ENCODE peak calls at places on chromosomes 11 and 22, in six cellular contexts. Q is brain microvascular endothelial cell, I is lower leg skin, P is HCT116, B is cardiac muscle cell, F is PC-3. Z is an unnamed sample.

GRCh38 chr11:133946541-133947297 is 10.0 kb downstream of the IGSF9B start:
- DNase-seq in Q (no peak), I (no peak), P (no peak), B (no peak), F (no peak), Z (no peak)

GRCh38 chr11:76293189-76293631 is 86.9 kb upstream of the WNT11 start:
- DNase-seq in Q (no peak), I (no peak), P (no peak), B (no peak), F (no peak), Z (peak)

GRCh38 chr11:14269956-14270355 is 89.0 kb downstream of the RRAS2 start:
- DNase-seq in Q (no peak), I (no peak), P (no peak), B (no peak), F (no peak), Z (no peak)

GRCh38 chr11:73290536-73290935 is 17.5 kb upstream of the ARHGEF17 start:
- DNase-seq in Q (no peak), I (no peak), P (no peak), B (no peak), F (no peak), Z (no peak)

GRCh38 chr11:57735655-57736298 is 5.5 kb upstream of the SELENOH start:
- DNase-seq in Q (no peak), I (no peak), P (no peak), B (peak), F (no peak), Z (peak)

GRCh38 chr11:124754710-124755109 is 2.7 kb upstream of the VSIG2 start:
- DNase-seq in Q (no peak), I (no peak), P (no peak), B (no peak), F (no peak), Z (no peak)

GRCh38 chr11:33182246-33182878 is 21.1 kb upstream of the CSTF3 start:
- DNase-seq in Q (no peak), I (no peak), P (no peak), B (no peak), F (no peak), Z (no peak)

GRCh38 chr11:2933376-2934056 is 4.3 kb upstream of the PHLDA2 start:
- DNase-seq in Q (no peak), I (peak), P (peak), B (no peak), F (peak), Z (peak)

GRCh38 chr22:41345807-41346335 is 35.9 kb upstream of the TEF start:
- DNase-seq in Q (no peak), I (no peak), P (no peak), B (no peak), F (no peak), Z (no peak)

GRCh38 chr22:28029201-28029948 is 110.3 kb upstream of the PITPNB start:
- DNase-seq in Q (peak), I (no peak), P (no peak), B (no peak), F (peak), Z (no peak)

GRCh38 chr11:117076941-117077659 is 21.1 kb downstream of the SIK3 start:
- DNase-seq in Q (no peak), I (no peak), P (no peak), B (no peak), F (no peak), Z (peak)

GRCh38 chr11:94537051-94537600 is 6.6 kb upstream of the FUT4 start:
- DNase-seq in Q (peak), I (no peak), P (no peak), B (no peak), F (peak), Z (no peak)

GRCh38 chr11:15683528-15683927 is 568.8 kb downstream of the INSC start:
- DNase-seq in Q (no peak), I (no peak), P (no peak), B (no peak), F (no peak), Z (no peak)

GRCh38 chr11:16945671-16946469 is 68.3 kb downstream of the PLEKHA7 start:
- DNase-seq in Q (peak), I (no peak), P (peak), B (peak), F (peak), Z (peak)

DNA sequence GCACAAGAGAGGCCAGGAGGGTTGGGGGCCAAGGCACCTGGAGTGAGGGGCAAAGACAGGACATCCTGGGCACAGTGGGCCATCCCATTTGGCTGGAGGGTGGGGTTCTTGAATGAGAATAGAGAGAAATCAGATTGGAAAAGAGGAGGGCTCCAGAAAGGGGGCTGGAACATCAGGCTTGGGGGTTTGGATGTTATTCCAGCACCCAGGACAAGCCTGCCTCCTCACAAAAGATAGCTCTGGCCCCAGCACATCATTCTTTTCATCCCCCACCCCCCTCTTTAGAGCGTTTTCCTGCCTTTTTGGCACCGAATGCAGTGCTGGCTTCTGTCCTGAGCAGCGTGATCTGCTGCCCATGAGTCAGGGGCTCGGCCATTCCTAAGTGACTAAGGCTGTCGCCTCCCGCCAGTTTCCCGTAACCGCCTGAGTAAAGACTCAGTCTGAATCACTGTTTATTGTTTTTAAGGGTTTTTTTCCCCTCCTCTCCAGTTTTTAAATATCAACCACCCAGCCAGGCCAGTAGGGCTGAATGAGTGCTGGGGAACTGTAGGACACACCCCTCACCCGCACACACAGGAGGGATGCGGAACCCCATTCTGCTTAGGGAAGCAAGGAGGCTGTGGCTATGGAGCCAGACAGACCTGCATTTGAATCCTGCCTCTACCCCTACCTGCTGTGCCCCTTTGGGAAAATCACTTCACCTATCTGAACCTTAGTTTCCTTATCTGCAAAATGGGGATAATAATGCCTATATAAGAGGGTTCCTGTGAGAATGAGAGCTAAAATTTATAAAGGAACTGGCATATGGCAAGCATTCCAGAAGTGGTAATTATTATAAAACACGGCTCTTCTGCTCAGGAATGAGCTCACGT is 32.4 kb upstream of the NAV2 start:
- DNase-seq in Q (peak), I (peak), P (peak), B (peak), F (peak), Z (no peak)
- TF ChIP-seq CTCF in Q (peak), I (no peak), P (no peak), B (no peak), F (no peak), Z (no peak)

DNA sequence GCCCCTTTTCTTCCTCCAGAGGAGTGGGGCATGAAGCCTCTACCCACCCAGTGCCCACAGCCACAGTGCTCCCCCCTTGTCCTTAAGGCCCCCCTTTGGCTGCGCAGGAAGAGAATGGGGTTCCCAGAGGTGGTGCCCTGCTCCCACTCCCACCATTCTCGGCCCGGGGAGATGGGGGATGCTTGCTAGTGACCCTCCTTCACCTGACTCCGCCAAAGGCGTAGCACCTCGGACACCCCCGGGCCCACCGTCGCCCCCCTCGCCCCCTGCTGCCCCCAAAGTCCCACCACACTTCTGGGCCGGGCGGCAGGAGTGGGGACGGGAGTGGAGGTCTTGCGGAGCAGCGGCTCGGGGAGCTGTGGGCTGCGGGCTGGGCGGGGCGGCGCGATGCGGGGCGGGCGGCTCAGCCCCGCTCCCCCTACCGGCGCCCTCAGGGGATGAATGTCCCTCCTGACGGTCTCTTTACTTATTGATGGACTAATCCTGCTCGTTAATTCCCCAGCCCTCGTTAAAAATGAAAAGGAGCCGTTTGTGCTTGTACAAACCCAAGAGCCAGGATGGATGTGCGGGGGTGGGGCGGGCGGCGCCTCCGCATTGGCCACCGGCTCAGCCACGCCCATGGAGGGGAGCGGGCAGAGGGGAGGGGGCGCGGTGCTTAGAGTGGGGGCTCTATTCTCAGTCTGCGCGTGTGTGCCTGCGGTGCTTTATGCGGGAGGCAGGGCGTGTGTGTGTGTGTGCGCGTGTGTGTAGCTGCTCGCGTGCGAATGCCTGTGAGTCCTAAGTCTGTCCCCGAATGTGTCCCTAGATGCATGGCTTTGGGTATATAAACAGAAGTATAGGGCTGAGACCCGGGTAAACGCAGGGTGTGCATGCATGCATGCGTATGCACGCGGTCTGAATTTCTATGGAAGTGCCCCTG is 25.6 kb downstream of the SYT7 start:
- DNase-seq in Q (no peak), I (no peak), P (no peak), B (peak), F (peak), Z (no peak)
- TF ChIP-seq CTCF in Q (peak), I (no peak), P (no peak), B (peak), F (peak), Z (no peak)

DNA sequence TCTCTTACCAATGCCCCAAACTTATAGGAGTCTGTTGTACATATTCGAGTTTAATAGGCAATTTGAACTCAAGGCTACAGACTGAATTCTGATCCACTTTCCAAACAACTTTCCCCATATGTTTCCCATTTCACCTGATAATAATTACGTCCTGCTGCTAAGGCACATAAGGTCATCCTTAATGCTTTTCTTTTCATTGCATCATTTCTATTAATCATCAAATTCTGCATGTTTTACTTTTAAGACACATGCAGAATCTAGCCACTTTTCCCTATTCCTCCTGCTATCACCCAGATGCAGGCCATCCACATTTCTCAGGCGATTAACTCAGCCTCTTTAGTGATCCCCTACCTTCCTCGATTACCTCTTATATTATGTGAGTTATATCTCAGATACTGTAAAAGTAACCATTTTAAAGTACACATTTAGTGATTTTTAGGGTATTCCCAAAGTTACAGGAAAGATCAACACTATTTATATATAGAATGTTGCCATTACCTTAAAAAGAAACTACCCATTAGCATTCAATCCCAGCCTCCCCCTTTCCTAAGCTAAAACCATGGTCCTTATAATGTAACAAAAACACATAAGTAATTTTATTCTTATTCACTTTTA is 14.9 kb downstream of the XKR3 start:
- DNase-seq in Q (no peak), I (no peak), P (no peak), B (no peak), F (no peak), Z (no peak)
- TF ChIP-seq CTCF in Q (no peak), I (no peak), P (no peak), B (no peak), F (no peak), Z (no peak)

DNA sequence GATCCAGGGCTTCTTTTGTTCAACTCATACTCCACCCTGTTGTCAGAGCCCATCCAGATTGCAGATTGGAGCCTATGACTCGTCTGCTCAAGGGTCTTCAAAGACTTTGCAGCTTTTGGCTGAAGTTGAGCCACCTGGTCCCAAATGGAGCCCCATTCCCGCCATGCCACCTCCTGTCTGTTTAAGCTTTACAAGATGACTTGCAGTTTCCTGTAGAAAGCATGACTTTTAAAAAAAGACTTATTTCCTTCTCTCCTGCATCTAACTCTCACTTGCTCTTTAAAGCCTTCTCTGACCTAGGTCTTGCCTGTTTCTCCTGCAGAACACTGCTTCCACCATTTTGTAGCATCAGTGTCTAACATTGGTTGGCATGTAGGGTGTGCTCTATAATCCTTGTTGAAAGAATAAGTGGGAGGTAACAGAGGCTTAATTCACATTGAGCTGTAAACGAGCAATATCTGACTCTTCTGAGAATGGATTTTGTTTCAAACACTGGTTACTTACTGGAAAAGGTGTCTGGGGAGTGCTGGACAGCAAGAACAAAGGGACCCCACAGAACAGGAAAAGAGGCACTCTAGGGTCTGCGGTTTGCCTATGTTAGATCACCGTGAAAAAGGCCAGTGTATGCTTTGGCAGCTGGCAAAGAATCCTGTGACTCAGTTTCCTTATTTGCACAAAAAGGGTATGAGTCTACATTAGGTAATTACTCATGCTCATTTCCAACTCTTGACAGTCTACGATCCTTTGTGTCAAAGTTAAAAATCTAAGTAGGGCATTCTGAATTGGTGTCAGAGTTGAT is 30.3 kb downstream of the NF2 start:
- DNase-seq in Q (no peak), I (no peak), P (no peak), B (no peak), F (peak), Z (no peak)
- TF ChIP-seq CTCF in Q (no peak), I (no peak), P (no peak), B (no peak), F (no peak), Z (no peak)

GRCh38 chr11:93221539-93221938 is 23.7 kb upstream of the SLC36A4 start:
- DNase-seq in Q (no peak), I (no peak), P (no peak), B (no peak), F (no peak), Z (no peak)

GRCh38 chr11:93229876-93230275 is 32.1 kb upstream of the SLC36A4 start:
- DNase-seq in Q (no peak), I (no peak), P (no peak), B (no peak), F (no peak), Z (no peak)

GRCh38 chr11:93220078-93220477 is 22.3 kb upstream of the SLC36A4 start:
- DNase-seq in Q (no peak), I (no peak), P (no peak), B (no peak), F (no peak), Z (no peak)

DNA sequence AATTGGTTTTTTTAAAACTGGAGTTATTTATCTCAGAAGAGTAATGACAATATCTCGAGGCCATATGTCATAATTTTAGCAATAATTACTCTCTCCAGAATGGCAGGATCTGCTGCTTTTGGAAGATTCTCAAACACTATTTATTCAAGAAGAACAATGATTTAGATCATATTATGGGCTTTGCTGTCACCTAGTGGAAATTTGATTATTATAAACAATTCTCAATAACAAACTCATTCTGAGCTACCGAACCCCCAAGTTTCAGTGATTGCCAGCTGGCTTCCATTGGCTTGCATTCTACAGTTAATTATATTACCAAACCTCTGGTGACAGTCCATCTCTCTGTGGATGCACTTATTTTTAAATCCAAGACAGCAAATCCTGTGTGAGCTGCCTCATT is 27.9 kb upstream of the SLC36A4 start:
- DNase-seq in Q (no peak), I (no peak), P (peak), B (no peak), F (peak), Z (peak)
- TF ChIP-seq CTCF in Q (no peak), I (no peak), P (peak), B (peak), F (peak), Z (no peak)

GRCh38 chr11:65352783-65353182 is 1.8 kb upstream of the TIGD3 start:
- DNase-seq in Q (no peak), I (no peak), P (no peak), B (no peak), F (peak), Z (no peak)
- TF ChIP-seq CTCF in Q (peak), I (no peak), P (peak), B (peak), F (peak), Z (no peak)

DNA sequence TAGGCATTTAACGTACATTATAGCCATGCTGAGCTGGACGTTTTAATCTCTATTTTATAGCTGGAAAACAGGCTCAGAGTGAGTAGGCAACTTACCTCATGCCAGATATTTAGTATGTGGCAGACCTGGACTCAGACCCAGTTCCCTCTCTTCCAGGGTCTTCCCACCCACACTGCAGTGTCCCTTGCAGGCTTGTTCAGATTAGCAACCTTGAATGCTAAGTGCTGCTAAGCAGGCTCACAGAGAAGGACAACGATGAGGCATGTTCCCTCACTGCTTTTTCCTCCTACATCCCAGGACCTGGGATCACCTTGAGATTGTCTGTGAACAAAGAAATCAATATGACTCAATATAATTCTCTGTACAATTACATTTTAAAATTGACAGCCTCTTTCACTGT is 65.6 kb downstream of the NCAM1 start:
- DNase-seq in Q (no peak), I (no peak), P (no peak), B (peak), F (no peak), Z (no peak)
- TF ChIP-seq CTCF in Q (no peak), I (no peak), P (no peak), B (no peak), F (no peak), Z (no peak)

GRCh38 chr22:39319284-39320170 is at the start of gene RPL3:
- DNase-seq in Q (peak), I (peak), P (peak), B (peak), F (peak), Z (peak)
- TF ChIP-seq CTCF in Q (no peak), I (no peak), P (no peak), B (no peak), F (no peak), Z (no peak)

GRCh38 chr11:70192666-70193410 is 10.3 kb upstream of the FADD start:
- DNase-seq in Q (no peak), I (no peak), P (no peak), B (no peak), F (no peak), Z (no peak)

GRCh38 chr11:70193411-70194292 is 9.4 kb upstream of the FADD start:
- DNase-seq in Q (no peak), I (no peak), P (no peak), B (no peak), F (no peak), Z (no peak)

GRCh38 chr11:70191495-70192140 is 11.5 kb upstream of the FADD start:
- DNase-seq in Q (peak), I (no peak), P (peak), B (peak), F (peak), Z (peak)

GRCh38 chr11:70200212-70200844 is 2.8 kb upstream of the FADD start:
- DNase-seq in Q (no peak), I (no peak), P (no peak), B (no peak), F (peak), Z (no peak)

GRCh38 chr11:70194792-70195791 is 8.0 kb upstream of the FADD start:
- DNase-seq in Q (no peak), I (no peak), P (no peak), B (no peak), F (peak), Z (no peak)
- TF ChIP-seq CTCF in Q (no peak), I (no peak), P (no peak), B (no peak), F (no peak), Z (no peak)

Z was measured in GM12865.